ENCODE peak calls at places on chromosomes 7 and 10, in four cellular contexts. D is SJSA1, O is brain microvascular endothelial cell, V is left lung. M is an unnamed sample.

GRCh38 chr7:128192497-128193142 is 48.5 kb upstream of the LEP start:
- DNase-seq in D (no peak), O (no peak), V (no peak), M (no peak)

GRCh38 chr7:95545007-95545615 is 51.2 kb downstream of the PDK4 start:
- DNase-seq in D (peak; percentile 43), O (peak; percentile 71), V (peak; percentile 33), M (peak; percentile 3)

GRCh38 chr7:120856621-120857352 is 1.2 kb downstream of the TSPAN12 start:
- DNase-seq in D (peak; percentile 21), O (peak; percentile 24), V (peak; percentile 38), M (peak; percentile 8)

GRCh38 chr10:80407836-80408197 is 534 bp upstream of the PRXL2A start:
- DNase-seq in D (peak; percentile 61), O (no peak), V (peak; percentile 51), M (peak; percentile 72)

GRCh38 chr7:10821156-10821555 is 152.5 kb upstream of the PHF14 start:
- DNase-seq in D (no peak), O (no peak), V (no peak), M (no peak)

GRCh38 chr10:77431980-77432379 is 205.6 kb downstream of the KCNMA1 start:
- DNase-seq in D (no peak), O (no peak), V (no peak), M (no peak)

GRCh38 chr10:5536486-5536885 is 11.7 kb downstream of the CALML3 start:
- DNase-seq in D (no peak), O (no peak), V (peak; percentile 1), M (no peak)

GRCh38 chr10:51297438-51297837 is 223.2 kb downstream of the PRKG1 start:
- DNase-seq in D (no peak), O (no peak), V (no peak), M (no peak)

GRCh38 chr7:110050831-110051230 is 1040.1 kb upstream of the LRRN3 start:
- DNase-seq in D (no peak), O (no peak), V (no peak), M (no peak)

DNA sequence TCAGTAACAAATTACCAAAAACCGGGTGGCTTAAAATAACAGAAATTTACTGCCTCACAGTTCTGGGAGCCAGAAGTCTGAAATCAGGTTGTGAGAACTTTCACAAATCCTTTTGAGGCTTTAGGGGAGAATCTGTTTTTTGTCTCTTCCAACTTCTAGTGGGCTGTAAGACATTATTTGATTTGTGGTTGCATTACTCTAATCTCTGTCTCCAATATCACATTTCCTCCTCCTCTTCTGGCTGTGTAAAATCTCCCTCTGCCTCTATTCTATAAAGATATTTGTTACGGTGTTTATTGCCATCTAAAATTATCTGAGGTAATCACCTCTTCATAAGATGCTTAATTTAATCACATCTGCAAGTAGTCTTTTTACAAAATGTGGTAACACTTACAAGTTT is 1039.5 kb upstream of the LRRN3 start:
- DNase-seq in D (no peak), O (no peak), V (no peak), M (no peak)
- H3K36me3 ChIP-seq in D (no peaks in the 10 kb centered on the region), O (no peaks in the 10 kb centered on the region), V (no peaks in the 10 kb centered on the region), M (no peaks in the 10 kb centered on the region)

GRCh38 chr7:99001482-99002145 is 123.3 kb downstream of the TRRAP start:
- DNase-seq in D (peak; percentile 70), O (peak; percentile 6), V (no peak), M (no peak)
- H3K36me3 ChIP-seq in D (peaks cover 78% of the 10 kb centered on the region), O (peaks cover 22% of the 10 kb centered on the region), V (peaks cover 93% of the 10 kb centered on the region), M (peaks cover 4% of the 10 kb centered on the region)

DNA sequence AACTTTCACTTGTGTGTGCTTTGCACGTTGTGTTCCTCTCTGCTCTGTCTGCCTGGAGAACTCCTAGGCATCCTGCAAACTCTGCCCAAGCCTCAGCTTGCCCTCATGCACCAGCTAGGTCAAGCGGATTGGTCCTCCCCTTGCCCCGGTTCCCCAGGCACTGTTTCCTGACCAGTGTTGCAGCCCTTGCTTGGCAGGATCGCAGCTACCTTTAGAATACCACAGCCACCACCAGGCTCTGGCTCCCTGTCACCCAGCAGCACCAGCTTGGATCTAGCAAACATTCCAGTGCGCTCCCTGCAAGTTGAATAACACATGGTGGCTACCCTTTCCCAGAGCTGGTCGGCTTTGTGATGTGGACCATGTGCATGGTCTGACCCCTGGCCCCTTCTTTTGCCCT is 19.0 kb downstream of the ZMIZ1 start:
- DNase-seq in D (no peak), O (no peak), V (no peak), M (no peak)
- H3K36me3 ChIP-seq in D (peaks cover 36% of the 10 kb centered on the region), O (no peaks in the 10 kb centered on the region), V (no peaks in the 10 kb centered on the region), M (peaks cover 58% of the 10 kb centered on the region)

DNA sequence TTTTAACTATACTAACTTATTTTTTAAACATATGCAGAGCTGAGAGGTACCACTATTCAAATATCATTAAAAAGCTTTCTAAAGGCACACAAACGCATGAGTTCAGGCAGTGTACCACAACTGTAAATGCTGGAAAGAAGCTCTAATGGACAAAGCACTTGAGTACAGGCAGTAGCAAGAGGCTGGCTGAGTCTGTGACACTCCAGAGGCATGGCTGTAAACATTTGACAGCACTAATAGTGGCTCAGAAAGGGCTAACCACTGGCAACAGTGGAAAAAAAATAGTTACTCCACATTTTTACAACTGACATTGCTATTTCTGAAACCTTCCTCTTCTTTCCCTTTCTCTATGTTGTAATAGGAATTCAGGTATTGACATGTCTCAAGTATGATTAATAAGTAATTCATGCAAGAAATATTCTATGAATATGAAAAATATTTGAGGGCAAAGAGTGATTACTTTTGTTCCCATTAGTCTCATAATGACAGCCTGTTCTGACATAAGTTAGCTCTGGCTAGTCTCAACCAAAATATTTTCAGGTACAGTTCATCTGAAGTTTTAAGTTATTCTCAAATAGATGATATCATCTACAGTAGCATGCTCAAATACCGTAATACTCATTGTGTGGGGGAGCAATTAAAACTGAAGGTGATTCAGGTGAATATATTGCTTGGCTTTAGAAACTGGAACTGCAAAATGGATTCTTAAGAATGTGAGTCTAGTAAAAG is 324.0 kb upstream of the POT1 start:
- DNase-seq in D (no peak), O (no peak), V (no peak), M (no peak)
- H3K36me3 ChIP-seq in D (no peaks in the 10 kb centered on the region), O (no peaks in the 10 kb centered on the region), V (no peaks in the 10 kb centered on the region), M (no peaks in the 10 kb centered on the region)

GRCh38 chr7:135620980-135621850 is 41.1 kb upstream of the STMP1 start:
- DNase-seq in D (peak; percentile 82), O (peak; percentile 89), V (no peak), M (peak; percentile 6)
- H3K36me3 ChIP-seq in D (peaks cover 74% of the 10 kb centered on the region), O (peaks cover 25% of the 10 kb centered on the region), V (peaks cover 88% of the 10 kb centered on the region), M (peaks cover 37% of the 10 kb centered on the region)

M was measured in MG63.